ENCODE peak calls at places on chromosomes 2 and 18, in seven cellular contexts. R, C, O, M, F, V and W are unnamed samples.
A peak's percentile ranks its signal among the peaks of the same experiment; 100 is the strongest.

GRCh38 chr18:725641-726040 is 13.2 kb upstream of the ENOSF1 start:
- DNase-seq in R (no peak), C (no peak), O (no peak), M (no peak), F (no peak), V (no peak), W (no peak)

GRCh38 chr2:128604045-128604444 is 285.4 kb upstream of the HS6ST1 start:
- DNase-seq in R (no peak), C (no peak), O (peak; percentile 6), M (no peak), F (no peak), V (no peak), W (no peak)

GRCh38 chr2:195021704-195022513 is 635.1 kb upstream of the SLC39A10 start:
- DNase-seq in R (no peak), C (no peak), O (no peak), M (no peak), F (no peak), V (no peak), W (no peak)

GRCh38 chr2:239436669-239437325 is 36.0 kb upstream of the HDAC4 start:
- DNase-seq in R (no peak), C (no peak), O (no peak), M (no peak), F (no peak), V (no peak), W (no peak)

GRCh38 chr2:231308219-231308618 is 87.3 kb upstream of the B3GNT7 start:
- DNase-seq in R (no peak), C (no peak), O (no peak), M (no peak), F (no peak), V (no peak), W (peak; percentile 56)

GRCh38 chr2:237978058-237978712 is 11.4 kb downstream of the UBE2F start:
- DNase-seq in R (peak; percentile 34), C (peak; percentile 14), O (peak; percentile 31), M (no peak), F (peak; percentile 17), V (peak; percentile 82), W (no peak)

GRCh38 chr2:232887171-232887850 is 17.2 kb downstream of the SNORC start:
- DNase-seq in R (peak; percentile 40), C (no peak), O (no peak), M (no peak), F (peak; percentile 9), V (no peak), W (peak; percentile 80)

GRCh38 chr2:71073475-71073874 is 5.0 kb downstream of the NAGK start:
- DNase-seq in R (no peak), C (no peak), O (no peak), M (no peak), F (no peak), V (no peak), W (no peak)

GRCh38 chr2:140173790-140174189 is 1393.6 kb upstream of the NXPH2 start:
- DNase-seq in R (no peak), C (no peak), O (no peak), M (no peak), F (no peak), V (no peak), W (no peak)

GRCh38 chr2:64325852-64326577 is 127.9 kb upstream of the LGALSL start:
- DNase-seq in R (no peak), C (peak; percentile 56), O (no peak), M (no peak), F (no peak), V (no peak), W (no peak)

GRCh38 chr2:113162869-113163268 is 10.9 kb upstream of the PSD4 start:
- DNase-seq in R (no peak), C (no peak), O (no peak), M (no peak), F (no peak), V (no peak), W (no peak)

GRCh38 chr2:183253441-183254130 is 129.3 kb downstream of the NUP35 start:
- DNase-seq in R (no peak), C (no peak), O (no peak), M (no peak), F (no peak), V (peak; percentile 6), W (no peak)

GRCh38 chr18:27175914-27176313 is 9.2 kb downstream of the CHST9 start:
- DNase-seq in R (no peak), C (no peak), O (no peak), M (no peak), F (no peak), V (no peak), W (no peak)

GRCh38 chr18:28767201-28767600 is 590.3 kb upstream of the CDH2 start:
- DNase-seq in R (peak; percentile 30), C (no peak), O (no peak), M (no peak), F (no peak), V (no peak), W (no peak)

GRCh38 chr2:31170071-31170698 is 31.9 kb upstream of the GALNT14 start:
- DNase-seq in R (peak; percentile 84), C (peak; percentile 45), O (peak; percentile 28), M (peak; percentile 84), F (peak; percentile 53), V (peak; percentile 69), W (peak; percentile 82)

DNA sequence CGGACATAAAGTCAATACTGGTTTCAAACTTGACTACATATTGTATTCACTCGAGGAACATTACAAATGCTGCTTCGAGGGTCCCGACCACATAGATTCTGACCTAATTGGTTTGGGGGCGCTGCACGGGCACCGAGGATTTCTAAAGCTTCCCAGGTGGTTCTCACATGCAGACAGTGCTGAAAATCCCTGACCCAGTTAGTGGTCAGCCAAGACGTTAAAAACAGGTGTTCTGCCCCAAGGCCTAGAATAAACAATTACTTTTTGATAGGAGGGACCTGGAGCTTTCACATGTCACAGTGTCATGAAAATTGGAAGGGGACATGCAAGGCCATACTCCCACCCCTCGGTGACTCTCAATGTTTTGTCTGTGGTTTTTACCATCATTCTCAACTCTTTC is 368.9 kb downstream of the RNF144A start:
- DNase-seq in R (no peak), C (no peak), O (no peak), M (no peak), F (no peak), V (no peak), W (no peak)
- TF ChIP-seq CTCF in R (no peak), C (no peak), O (no peak), M (no peak), F (no peak), V (no peak), W (no peak)

DNA sequence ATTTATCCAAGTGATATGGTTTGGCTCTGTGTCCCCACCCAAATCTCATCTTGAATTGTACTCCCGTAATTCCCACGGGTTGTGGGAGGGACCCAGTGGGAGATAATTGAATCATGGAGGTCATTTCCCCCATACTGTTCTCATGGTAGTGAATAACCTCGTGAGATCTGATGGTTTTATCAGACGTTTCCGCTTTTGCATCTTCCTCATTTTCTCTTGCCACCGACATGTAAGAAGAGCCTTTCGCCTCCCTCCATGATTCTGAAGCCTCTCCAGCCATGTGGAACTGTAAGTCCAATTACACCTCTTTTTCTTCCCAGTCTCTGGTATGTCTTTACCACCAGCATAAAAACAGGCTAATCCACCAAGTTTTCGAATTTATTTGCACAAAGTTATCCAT is 20.3 kb upstream of the CHST10 start:
- DNase-seq in R (no peak), C (no peak), O (no peak), M (no peak), F (no peak), V (no peak), W (no peak)
- TF ChIP-seq CTCF in R (no peak), C (no peak), O (no peak), M (no peak), F (no peak), V (no peak), W (no peak)

GRCh38 chr2:8628179-8628869 is 53.5 kb upstream of the ID2 start:
- DNase-seq in R (no peak), C (no peak), O (no peak), M (peak; percentile 72), F (no peak), V (peak; percentile 31), W (no peak)

GRCh38 chr2:8627019-8627691 is 54.7 kb upstream of the ID2 start:
- DNase-seq in R (no peak), C (no peak), O (no peak), M (no peak), F (no peak), V (no peak), W (no peak)

GRCh38 chr2:8628870-8629209 is 53.0 kb upstream of the ID2 start:
- DNase-seq in R (no peak), C (no peak), O (no peak), M (no peak), F (no peak), V (no peak), W (no peak)

GRCh38 chr2:8626572-8626971 is 55.3 kb upstream of the ID2 start:
- DNase-seq in R (no peak), C (no peak), O (peak; percentile 13), M (no peak), F (no peak), V (no peak), W (no peak)

GRCh38 chr2:8627692-8628085 is 54.2 kb upstream of the ID2 start:
- DNase-seq in R (no peak), C (no peak), O (no peak), M (peak; percentile 58), F (peak; percentile 72), V (peak; percentile 24), W (no peak)
- TF ChIP-seq CTCF in R (no peak), C (no peak), O (no peak), M (peak; percentile 49), F (peak; percentile 39), V (peak; percentile 32), W (no peak)

GRCh38 chr18:47247036-47247832 is 4.2 kb downstream of the SKOR2 start:
- DNase-seq in R (no peak), C (no peak), O (no peak), M (no peak), F (no peak), V (no peak), W (no peak)
- TF ChIP-seq CTCF in R (no peak), C (no peak), O (no peak), M (no peak), F (no peak), V (no peak), W (peak; percentile 48)

GRCh38 chr2:115083216-115083615 is 640.8 kb downstream of the DPP10 start:
- DNase-seq in R (no peak), C (no peak), O (no peak), M (no peak), F (no peak), V (no peak), W (no peak)
- TF ChIP-seq CTCF in R (no peak), C (no peak), O (no peak), M (no peak), F (no peak), V (no peak), W (no peak)

GRCh38 chr2:205232086-205232485 is 450.2 kb upstream of the NRP2 start:
- DNase-seq in R (no peak), C (no peak), O (no peak), M (no peak), F (no peak), V (no peak), W (no peak)

GRCh38 chr2:205235434-205235833 is 446.9 kb upstream of the NRP2 start:
- DNase-seq in R (no peak), C (no peak), O (no peak), M (no peak), F (no peak), V (no peak), W (no peak)

GRCh38 chr2:205237524-205237923 is 444.8 kb upstream of the NRP2 start:
- DNase-seq in R (no peak), C (no peak), O (no peak), M (no peak), F (no peak), V (no peak), W (no peak)
- TF ChIP-seq CTCF in R (no peak), C (no peak), O (no peak), M (no peak), F (no peak), V (no peak), W (peak; percentile 28)

GRCh38 chr18:25446972-25447371 is 95.0 kb upstream of the ZNF521 start:
- DNase-seq in R (no peak), C (no peak), O (no peak), M (no peak), F (no peak), V (no peak), W (no peak)
- TF ChIP-seq CTCF in R (no peak), C (no peak), O (no peak), M (no peak), F (no peak), V (no peak), W (no peak)